ENCODE peak calls at places on chromosomes 11 and 22, in ten cellular contexts. One of them, this sample, is unnamed.
A peak's percentile ranks its signal among the peaks of the same experiment; 100 is the strongest.

GRCh38 chr22:49582171-49582570 is 245.5 kb downstream of the BRD1 start:
- DNase-seq in A549: no peak
- DNase-seq in cardiac muscle cell: no peak
- DNase-seq in HCT116: no peak
- DNase-seq in foreskin fibroblast: no peak
- DNase-seq in RWPE2: no peak
- DNase-seq in fibroblast of mammary gland: no peak
- DNase-seq in stomach: no peak
- DNase-seq in HFF-Myc: no peak
- DNase-seq in mammary epithelial cell: no peak
- DNase-seq in this sample: no peak

GRCh38 chr11:116542386-116542785 is 230.4 kb downstream of the BUD13 start:
- DNase-seq in A549: no peak
- DNase-seq in cardiac muscle cell: no peak
- DNase-seq in HCT116: no peak
- DNase-seq in foreskin fibroblast: no peak
- DNase-seq in RWPE2: no peak
- DNase-seq in fibroblast of mammary gland: no peak
- DNase-seq in stomach: no peak
- DNase-seq in HFF-Myc: no peak
- DNase-seq in mammary epithelial cell: no peak
- DNase-seq in this sample: no peak

GRCh38 chr11:35617687-35618496 is at the start of gene FJX1:
- DNase-seq in A549: peak; percentile 81
- DNase-seq in cardiac muscle cell: peak; percentile 75
- DNase-seq in HCT116: no peak
- DNase-seq in foreskin fibroblast: peak; percentile 92
- DNase-seq in RWPE2: peak; percentile 89
- DNase-seq in fibroblast of mammary gland: peak; percentile 95
- DNase-seq in stomach: no peak
- DNase-seq in HFF-Myc: peak; percentile 87
- DNase-seq in mammary epithelial cell: peak; percentile 90
- DNase-seq in this sample: peak; percentile 75

GRCh38 chr22:31084811-31085492 is 3.8 kb downstream of the SMTN start:
- DNase-seq in A549: no peak
- DNase-seq in cardiac muscle cell: peak; percentile 91
- DNase-seq in HCT116: no peak
- DNase-seq in foreskin fibroblast: peak; percentile 71
- DNase-seq in RWPE2: peak; percentile 77
- DNase-seq in fibroblast of mammary gland: peak; percentile 66
- DNase-seq in stomach: peak; percentile 91
- DNase-seq in HFF-Myc: no peak
- DNase-seq in mammary epithelial cell: peak; percentile 69
- DNase-seq in this sample: no peak

GRCh38 chr11:19723572-19724342 is 11.1 kb downstream of the NAV2 start:
- DNase-seq in A549: no peak
- DNase-seq in cardiac muscle cell: no peak
- DNase-seq in HCT116: peak; percentile 36
- DNase-seq in foreskin fibroblast: peak; percentile 75
- DNase-seq in RWPE2: no peak
- DNase-seq in fibroblast of mammary gland: peak; percentile 52
- DNase-seq in stomach: no peak
- DNase-seq in HFF-Myc: peak; percentile 77
- DNase-seq in mammary epithelial cell: peak; percentile 65
- DNase-seq in this sample: no peak

GRCh38 chr11:47500121-47500520 is 51.2 kb upstream of the RAPSN start:
- DNase-seq in A549: no peak
- DNase-seq in cardiac muscle cell: no peak
- DNase-seq in HCT116: no peak
- DNase-seq in foreskin fibroblast: no peak
- DNase-seq in RWPE2: no peak
- DNase-seq in fibroblast of mammary gland: no peak
- DNase-seq in stomach: no peak
- DNase-seq in HFF-Myc: no peak
- DNase-seq in mammary epithelial cell: no peak
- DNase-seq in this sample: no peak

GRCh38 chr11:130088909-130089668 is 19.4 kb downstream of the APLP2 start:
- DNase-seq in A549: no peak
- DNase-seq in cardiac muscle cell: no peak
- DNase-seq in HCT116: no peak
- DNase-seq in foreskin fibroblast: no peak
- DNase-seq in RWPE2: no peak
- DNase-seq in fibroblast of mammary gland: no peak
- DNase-seq in stomach: no peak
- DNase-seq in HFF-Myc: no peak
- DNase-seq in mammary epithelial cell: peak; percentile 49
- DNase-seq in this sample: no peak

GRCh38 chr11:63889344-63889743 is 27.6 kb downstream of the RCOR2 start:
- DNase-seq in A549: no peak
- DNase-seq in cardiac muscle cell: no peak
- DNase-seq in HCT116: no peak
- DNase-seq in foreskin fibroblast: no peak
- DNase-seq in RWPE2: no peak
- DNase-seq in fibroblast of mammary gland: no peak
- DNase-seq in stomach: peak; percentile 66
- DNase-seq in HFF-Myc: no peak
- DNase-seq in mammary epithelial cell: peak; percentile 71
- DNase-seq in this sample: no peak

GRCh38 chr22:29470159-29470855 is 9.7 kb upstream of the NEFH start:
- DNase-seq in A549: peak; percentile 66
- DNase-seq in cardiac muscle cell: peak; percentile 72
- DNase-seq in HCT116: peak; percentile 62
- DNase-seq in foreskin fibroblast: no peak
- DNase-seq in RWPE2: no peak
- DNase-seq in fibroblast of mammary gland: peak; percentile 26
- DNase-seq in stomach: peak; percentile 63
- DNase-seq in HFF-Myc: no peak
- DNase-seq in mammary epithelial cell: peak; percentile 64
- DNase-seq in this sample: no peak
- H3K4me3 ChIP-seq in A549: peak overlapping the region; percentile 51
- H3K4me3 ChIP-seq in cardiac muscle cell: peak overlapping the region; percentile 14
- H3K4me3 ChIP-seq in HCT116: peak overlapping the region; percentile 62
- H3K4me3 ChIP-seq in foreskin fibroblast: no peak overlapping the region
- H3K4me3 ChIP-seq in RWPE2: peak overlapping the region; percentile 24
- H3K4me3 ChIP-seq in fibroblast of mammary gland: no peak overlapping the region
- H3K4me3 ChIP-seq in stomach: peak overlapping the region; percentile 42
- H3K4me3 ChIP-seq in HFF-Myc: no peak overlapping the region
- H3K4me3 ChIP-seq in mammary epithelial cell: peak overlapping the region; percentile 50
- H3K4me3 ChIP-seq in this sample: peak overlapping the region; percentile 29

GRCh38 chr22:43017525-43018290 is 2.8 kb upstream of the PACSIN2 start:
- DNase-seq in A549: no peak
- DNase-seq in cardiac muscle cell: no peak
- DNase-seq in HCT116: no peak
- DNase-seq in foreskin fibroblast: no peak
- DNase-seq in RWPE2: no peak
- DNase-seq in fibroblast of mammary gland: no peak
- DNase-seq in stomach: no peak
- DNase-seq in HFF-Myc: no peak
- DNase-seq in mammary epithelial cell: no peak
- DNase-seq in this sample: no peak

GRCh38 chr22:43014062-43014875 is 680 bp downstream of the PACSIN2 start:
- DNase-seq in A549: no peak
- DNase-seq in cardiac muscle cell: peak; percentile 53
- DNase-seq in HCT116: no peak
- DNase-seq in foreskin fibroblast: no peak
- DNase-seq in RWPE2: no peak
- DNase-seq in fibroblast of mammary gland: peak; percentile 30
- DNase-seq in stomach: peak; percentile 47
- DNase-seq in HFF-Myc: no peak
- DNase-seq in mammary epithelial cell: no peak
- DNase-seq in this sample: no peak

GRCh38 chr22:43013355-43014061 is 1.4 kb downstream of the PACSIN2 start:
- DNase-seq in A549: no peak
- DNase-seq in cardiac muscle cell: no peak
- DNase-seq in HCT116: no peak
- DNase-seq in foreskin fibroblast: no peak
- DNase-seq in RWPE2: no peak
- DNase-seq in fibroblast of mammary gland: peak; percentile 23
- DNase-seq in stomach: no peak
- DNase-seq in HFF-Myc: no peak
- DNase-seq in mammary epithelial cell: peak; percentile 56
- DNase-seq in this sample: no peak

GRCh38 chr22:43015677-43016042 is 711 bp upstream of the PACSIN2 start:
- DNase-seq in A549: no peak
- DNase-seq in cardiac muscle cell: no peak
- DNase-seq in HCT116: no peak
- DNase-seq in foreskin fibroblast: no peak
- DNase-seq in RWPE2: no peak
- DNase-seq in fibroblast of mammary gland: no peak
- DNase-seq in stomach: no peak
- DNase-seq in HFF-Myc: no peak
- DNase-seq in mammary epithelial cell: no peak
- DNase-seq in this sample: no peak

DNA sequence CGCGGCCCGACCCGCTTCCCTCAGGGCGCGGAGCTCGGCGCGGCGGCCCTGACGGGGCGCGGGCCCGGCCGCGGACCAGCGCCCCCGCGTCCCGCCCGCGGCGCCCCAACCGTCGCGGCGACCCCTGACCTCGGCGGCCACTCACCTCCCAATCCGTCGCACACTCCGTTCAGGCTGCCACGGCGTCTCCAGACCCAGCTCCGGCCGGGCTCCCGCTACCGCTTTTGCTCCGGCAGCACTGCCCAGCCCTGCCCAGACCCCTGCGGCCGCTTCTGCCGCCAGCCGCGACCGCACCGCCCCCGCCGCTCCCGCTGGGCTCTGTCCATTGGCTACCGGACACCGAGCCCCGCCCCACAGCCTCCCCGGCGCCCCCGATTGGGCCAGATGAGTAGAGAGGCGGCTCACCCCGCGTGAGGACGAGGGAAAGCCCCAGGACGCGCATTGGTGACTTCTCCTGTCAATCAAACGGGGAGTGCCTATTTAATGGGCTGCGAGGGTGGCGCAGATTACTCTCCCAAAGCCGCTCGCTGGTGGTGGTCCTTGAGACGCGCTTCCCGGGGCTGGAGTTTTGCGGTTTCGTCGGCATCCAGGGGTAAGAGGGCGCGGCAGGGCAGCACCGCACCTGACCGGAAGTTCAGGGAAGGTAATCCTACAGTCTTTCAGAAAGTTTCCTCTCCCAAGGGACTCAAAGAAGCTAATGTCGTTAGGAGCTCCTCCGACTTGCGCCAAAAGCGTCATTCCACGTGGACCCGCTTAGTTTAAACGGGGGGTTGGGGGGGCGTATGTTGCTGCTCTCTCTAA is at the start of gene PACSIN2:
- DNase-seq in A549: peak; percentile 93
- DNase-seq in cardiac muscle cell: peak; percentile 99
- DNase-seq in HCT116: peak; percentile 93
- DNase-seq in foreskin fibroblast: peak; percentile 98
- DNase-seq in RWPE2: peak; percentile 99
- DNase-seq in fibroblast of mammary gland: peak; percentile 96
- DNase-seq in stomach: peak; percentile 100
- DNase-seq in HFF-Myc: peak; percentile 96
- DNase-seq in mammary epithelial cell: peak; percentile 98
- DNase-seq in this sample: peak; percentile 93
- H3K4me3 ChIP-seq in A549: peak within 1 kb of the TSS; percentile 92
- H3K4me3 ChIP-seq in cardiac muscle cell: peak within 1 kb of the TSS; percentile 73
- H3K4me3 ChIP-seq in HCT116: peak within 1 kb of the TSS; percentile 88
- H3K4me3 ChIP-seq in foreskin fibroblast: peak within 1 kb of the TSS; percentile 83
- H3K4me3 ChIP-seq in RWPE2: peak within 1 kb of the TSS; percentile 92
- H3K4me3 ChIP-seq in fibroblast of mammary gland: peak within 1 kb of the TSS; percentile 80
- H3K4me3 ChIP-seq in stomach: peak within 1 kb of the TSS; percentile 95
- H3K4me3 ChIP-seq in HFF-Myc: peak within 1 kb of the TSS; percentile 61
- H3K4me3 ChIP-seq in mammary epithelial cell: peak within 1 kb of the TSS; percentile 81
- H3K4me3 ChIP-seq in this sample: peak within 1 kb of the TSS; percentile 87

GRCh38 chr11:7974668-7975067 is 9.4 kb upstream of the NLRP10 start:
- DNase-seq in A549: no peak
- DNase-seq in cardiac muscle cell: no peak
- DNase-seq in HCT116: no peak
- DNase-seq in foreskin fibroblast: no peak
- DNase-seq in RWPE2: no peak
- DNase-seq in fibroblast of mammary gland: no peak
- DNase-seq in stomach: no peak
- DNase-seq in HFF-Myc: no peak
- DNase-seq in mammary epithelial cell: no peak
- DNase-seq in this sample: no peak

GRCh38 chr11:7973011-7973410 is 7.8 kb upstream of the NLRP10 start:
- DNase-seq in A549: no peak
- DNase-seq in cardiac muscle cell: no peak
- DNase-seq in HCT116: no peak
- DNase-seq in foreskin fibroblast: peak; percentile 43
- DNase-seq in RWPE2: no peak
- DNase-seq in fibroblast of mammary gland: peak; percentile 31
- DNase-seq in stomach: no peak
- DNase-seq in HFF-Myc: no peak
- DNase-seq in mammary epithelial cell: peak; percentile 76
- DNase-seq in this sample: no peak

GRCh38 chr11:7982582-7983119 is 4.5 kb upstream of the EIF3F start:
- DNase-seq in A549: no peak
- DNase-seq in cardiac muscle cell: no peak
- DNase-seq in HCT116: no peak
- DNase-seq in foreskin fibroblast: no peak
- DNase-seq in RWPE2: no peak
- DNase-seq in fibroblast of mammary gland: no peak
- DNase-seq in stomach: no peak
- DNase-seq in HFF-Myc: no peak
- DNase-seq in mammary epithelial cell: no peak
- DNase-seq in this sample: no peak

GRCh38 chr11:7981758-7982157 is 5.4 kb upstream of the EIF3F start:
- DNase-seq in A549: no peak
- DNase-seq in cardiac muscle cell: no peak
- DNase-seq in HCT116: no peak
- DNase-seq in foreskin fibroblast: no peak
- DNase-seq in RWPE2: no peak
- DNase-seq in fibroblast of mammary gland: no peak
- DNase-seq in stomach: no peak
- DNase-seq in HFF-Myc: no peak
- DNase-seq in mammary epithelial cell: no peak
- DNase-seq in this sample: no peak

GRCh38 chr11:7977251-7977917 is 9.8 kb upstream of the EIF3F start:
- DNase-seq in A549: no peak
- DNase-seq in cardiac muscle cell: no peak
- DNase-seq in HCT116: no peak
- DNase-seq in foreskin fibroblast: peak; percentile 91
- DNase-seq in RWPE2: no peak
- DNase-seq in fibroblast of mammary gland: peak; percentile 92
- DNase-seq in stomach: no peak
- DNase-seq in HFF-Myc: peak; percentile 56
- DNase-seq in mammary epithelial cell: peak; percentile 65
- DNase-seq in this sample: peak; percentile 78
- H3K4me3 ChIP-seq in A549: no peak overlapping the region
- H3K4me3 ChIP-seq in cardiac muscle cell: no peak overlapping the region
- H3K4me3 ChIP-seq in HCT116: no peak overlapping the region
- H3K4me3 ChIP-seq in foreskin fibroblast: no peak overlapping the region
- H3K4me3 ChIP-seq in RWPE2: no peak overlapping the region
- H3K4me3 ChIP-seq in fibroblast of mammary gland: no peak overlapping the region
- H3K4me3 ChIP-seq in stomach: no peak overlapping the region
- H3K4me3 ChIP-seq in HFF-Myc: no peak overlapping the region
- H3K4me3 ChIP-seq in mammary epithelial cell: no peak overlapping the region
- H3K4me3 ChIP-seq in this sample: no peak overlapping the region

GRCh38 chr11:909406-909805 is 1.2 kb downstream of the CHID1 start:
- DNase-seq in A549: no peak
- DNase-seq in cardiac muscle cell: no peak
- DNase-seq in HCT116: no peak
- DNase-seq in foreskin fibroblast: no peak
- DNase-seq in RWPE2: no peak
- DNase-seq in fibroblast of mammary gland: no peak
- DNase-seq in stomach: no peak
- DNase-seq in HFF-Myc: no peak
- DNase-seq in mammary epithelial cell: no peak
- DNase-seq in this sample: no peak

GRCh38 chr11:910044-910588 is 494 bp downstream of the CHID1 start:
- DNase-seq in A549: no peak
- DNase-seq in cardiac muscle cell: peak; percentile 39
- DNase-seq in HCT116: no peak
- DNase-seq in foreskin fibroblast: no peak
- DNase-seq in RWPE2: no peak
- DNase-seq in fibroblast of mammary gland: no peak
- DNase-seq in stomach: no peak
- DNase-seq in HFF-Myc: no peak
- DNase-seq in mammary epithelial cell: no peak
- DNase-seq in this sample: no peak

GRCh38 chr11:911031-911889 is 650 bp upstream of the CHID1 start:
- DNase-seq in A549: no peak
- DNase-seq in cardiac muscle cell: peak; percentile 58
- DNase-seq in HCT116: no peak
- DNase-seq in foreskin fibroblast: peak; percentile 52
- DNase-seq in RWPE2: peak; percentile 69
- DNase-seq in fibroblast of mammary gland: peak; percentile 77
- DNase-seq in stomach: peak; percentile 42
- DNase-seq in HFF-Myc: no peak
- DNase-seq in mammary epithelial cell: peak; percentile 38
- DNase-seq in this sample: no peak

GRCh38 chr11:911890-912219 is 1.2 kb upstream of the CHID1 start:
- DNase-seq in A549: no peak
- DNase-seq in cardiac muscle cell: no peak
- DNase-seq in HCT116: no peak
- DNase-seq in foreskin fibroblast: no peak
- DNase-seq in RWPE2: no peak
- DNase-seq in fibroblast of mammary gland: no peak
- DNase-seq in stomach: no peak
- DNase-seq in HFF-Myc: no peak
- DNase-seq in mammary epithelial cell: no peak
- DNase-seq in this sample: no peak

DNA sequence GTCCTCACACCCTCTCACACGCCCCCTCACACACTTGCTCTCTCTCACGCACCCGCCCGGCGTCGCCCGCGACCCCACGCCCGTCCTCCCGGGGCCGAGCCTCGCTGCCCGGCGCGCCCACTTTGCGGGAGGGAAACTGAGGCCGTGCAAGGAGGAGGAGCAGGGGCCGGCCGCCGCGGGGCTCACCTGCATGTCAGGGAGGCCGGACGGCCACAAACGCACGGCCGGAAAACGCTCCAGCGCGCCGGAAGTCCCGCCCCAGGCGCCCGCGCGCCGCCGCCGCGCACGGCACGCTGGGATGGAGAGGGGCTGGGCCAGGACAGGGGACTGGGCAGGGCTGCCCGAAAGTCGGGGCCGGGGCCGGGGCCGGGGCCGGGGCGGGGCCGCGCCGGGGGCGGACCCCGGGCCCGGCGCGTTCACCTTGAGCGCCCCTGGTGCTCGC is at the start of gene CHID1:
- DNase-seq in A549: peak; percentile 96
- DNase-seq in cardiac muscle cell: peak; percentile 92
- DNase-seq in HCT116: peak; percentile 51
- DNase-seq in foreskin fibroblast: peak; percentile 78
- DNase-seq in RWPE2: peak; percentile 80
- DNase-seq in fibroblast of mammary gland: peak; percentile 70
- DNase-seq in stomach: peak; percentile 91
- DNase-seq in HFF-Myc: no peak
- DNase-seq in mammary epithelial cell: peak; percentile 86
- DNase-seq in this sample: no peak
- H3K4me3 ChIP-seq in A549: peak within 1 kb of the TSS; percentile 84
- H3K4me3 ChIP-seq in cardiac muscle cell: peak within 1 kb of the TSS; percentile 89
- H3K4me3 ChIP-seq in HCT116: peak within 1 kb of the TSS; percentile 100
- H3K4me3 ChIP-seq in foreskin fibroblast: peak within 1 kb of the TSS; percentile 73
- H3K4me3 ChIP-seq in RWPE2: peak within 1 kb of the TSS; percentile 97
- H3K4me3 ChIP-seq in fibroblast of mammary gland: peak within 1 kb of the TSS; percentile 72
- H3K4me3 ChIP-seq in stomach: peak within 1 kb of the TSS; percentile 75
- H3K4me3 ChIP-seq in HFF-Myc: peak within 1 kb of the TSS; percentile 89
- H3K4me3 ChIP-seq in mammary epithelial cell: peak within 1 kb of the TSS; percentile 89
- H3K4me3 ChIP-seq in this sample: peak within 1 kb of the TSS; percentile 88